ENCODE peak calls at places on chromosomes 5 and 9, in four cellular contexts. W is OCI-LY7, X is GM23338, C is lower lobe of right lung. T is an unnamed sample.

GRCh38 chr9:75088646-75089368 is 493 bp downstream of the OSTF1 start:
- DNase-seq in W (peak; percentile 76), X (peak; percentile 73), C (peak; percentile 87), T (no peak)

GRCh38 chr9:89309608-89310485 is 1.1 kb upstream of the CKS2 start:
- DNase-seq in C (no peak), W (peak; percentile 36), X (peak; percentile 20), T (no peak)

GRCh38 chr5:82405166-82405565 is 127.0 kb upstream of the RPS23 start:
- DNase-seq in C (no peak), W (no peak), X (no peak), T (no peak)

GRCh38 chr9:124660341-124660801 is 110.7 kb downstream of the NR6A1 start:
- DNase-seq in C (no peak), X (peak; percentile 25), W (peak; percentile 16), T (no peak)

GRCh38 chr5:171785517-171785916 is at the start of gene SMIM23:
- DNase-seq in X (no peak), C (no peak), W (no peak), T (no peak)

GRCh38 chr5:38330207-38330606 is 71.8 kb downstream of the EGFLAM start:
- DNase-seq in C (no peak), X (no peak), W (no peak), T (no peak)

GRCh38 chr5:116411101-116411571 is 163.5 kb downstream of the SEMA6A start:
- DNase-seq in C (no peak), W (no peak), X (no peak), T (no peak)

GRCh38 chr9:135307314-135307713 is 172.3 kb upstream of the PPP1R26 start:
- DNase-seq in X (no peak), W (no peak), C (no peak), T (no peak)

GRCh38 chr5:141199359-141200235 is at the start of gene PCDHB11:
- DNase-seq in C (no peak), X (peak; percentile 72), W (peak; percentile 18), T (no peak)

GRCh38 chr5:74659172-74659571 is 18.6 kb upstream of the ENC1 start:
- DNase-seq in X (no peak), W (no peak), C (no peak), T (no peak)

DNA sequence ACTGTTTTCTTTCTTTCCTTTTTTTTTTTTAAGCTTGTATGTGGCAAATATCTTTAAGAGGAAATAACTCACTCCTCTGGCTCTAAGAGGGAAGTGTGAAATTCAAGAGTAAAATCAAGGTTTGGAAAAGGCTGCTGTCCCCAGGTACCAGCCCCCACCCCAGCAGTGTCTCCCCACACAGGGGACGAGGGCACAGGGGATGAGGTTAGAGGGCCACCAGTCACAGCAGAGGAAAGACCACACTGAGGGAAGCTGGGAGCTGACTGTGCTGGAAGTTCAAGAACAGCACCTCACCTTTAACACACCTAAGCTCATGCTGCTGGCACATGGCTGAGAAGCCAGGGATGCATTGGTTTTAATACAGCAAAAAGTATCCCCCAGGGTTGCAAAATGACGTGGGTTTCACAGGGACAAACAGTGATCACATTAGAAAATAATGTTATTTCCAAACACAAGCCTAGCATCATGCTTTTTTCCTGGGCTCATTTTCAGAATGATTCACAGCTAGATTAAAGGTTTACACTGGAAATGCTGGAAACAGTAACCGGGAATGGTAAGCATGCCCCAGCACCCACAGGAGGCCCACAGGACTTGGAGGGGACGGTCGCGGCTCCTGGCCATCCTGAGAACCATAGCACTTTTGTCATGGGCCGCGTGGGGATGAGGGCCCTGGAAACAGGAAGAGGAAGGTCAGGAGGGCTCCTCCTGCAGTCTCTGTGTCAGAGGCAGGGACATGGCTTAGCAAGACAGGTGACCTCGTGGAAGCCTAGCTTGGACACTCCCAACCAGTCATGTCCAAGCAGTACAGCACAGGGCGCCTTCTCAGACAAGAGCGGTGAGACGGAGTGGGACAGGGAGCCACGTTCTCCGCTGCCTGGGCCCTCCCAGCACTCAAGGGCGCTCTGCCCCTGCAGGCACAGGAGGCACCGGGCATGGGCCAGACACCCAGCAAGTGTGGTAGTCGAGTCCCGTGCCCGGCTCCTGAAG is 6.9 kb downstream of the LPCAT1 start:
- DNase-seq in W (no peak), C (peak; percentile 64), X (no peak), T (no peak)
- H3K4me1 ChIP-seq in W (peaks cover 13% of the 10 kb centered on the region), C (peaks cover 61% of the 10 kb centered on the region), X (peaks cover 73% of the 10 kb centered on the region), T (peaks cover 6% of the 10 kb centered on the region)

GRCh38 chr5:122965111-122965510 is 71.4 kb downstream of the PPIC start:
- DNase-seq in W (no peak), X (no peak), C (no peak), T (no peak)

GRCh38 chr5:122967085-122967484 is 69.4 kb downstream of the PPIC start:
- DNase-seq in X (no peak), W (no peak), C (no peak), T (no peak)

GRCh38 chr5:122971333-122971732 is 65.2 kb downstream of the PPIC start:
- DNase-seq in X (no peak), C (no peak), W (no peak), T (no peak)

GRCh38 chr5:122963305-122963704 is 73.2 kb downstream of the PPIC start:
- DNase-seq in W (no peak), X (no peak), C (no peak), T (no peak)

GRCh38 chr5:122967625-122968024 is 68.9 kb downstream of the PPIC start:
- DNase-seq in C (no peak), X (no peak), W (no peak), T (no peak)
- H3K4me3 ChIP-seq in C (no peak overlapping the region), X (no peak overlapping the region), W (no peak overlapping the region), T (no peak overlapping the region)

GRCh38 chr9:136759001-136759400 is 958 bp upstream of the LCN8 start:
- DNase-seq in C (peak; percentile 30), W (no peak), X (no peak), T (no peak)
- H3K4me1 ChIP-seq in C (no peaks in the 10 kb centered on the region), W (no peaks in the 10 kb centered on the region), X (no peaks in the 10 kb centered on the region), T (no peaks in the 10 kb centered on the region)

GRCh38 chr5:139653616-139654015 is 5.5 kb downstream of the CXXC5 start:
- DNase-seq in C (no peak), X (peak; percentile 59), W (peak; percentile 62), T (no peak)

GRCh38 chr5:139652788-139653241 is 4.7 kb downstream of the CXXC5 start:
- DNase-seq in C (no peak), X (no peak), W (peak; percentile 49), T (no peak)

GRCh38 chr5:139655727-139656271 is 7.7 kb downstream of the CXXC5 start:
- DNase-seq in W (no peak), X (peak; percentile 67), C (peak; percentile 75), T (no peak)

GRCh38 chr5:139654875-139655491 is 6.8 kb downstream of the CXXC5 start:
- DNase-seq in W (no peak), C (no peak), X (no peak), T (no peak)

GRCh38 chr5:139654464-139654863 is 6.3 kb downstream of the CXXC5 start:
- DNase-seq in C (no peak), X (no peak), W (peak; percentile 65), T (no peak)
- H3K4me3 ChIP-seq in C (no peak overlapping the region), X (peak overlapping the region; percentile 34), W (peak overlapping the region; percentile 94), T (no peak overlapping the region)

DNA sequence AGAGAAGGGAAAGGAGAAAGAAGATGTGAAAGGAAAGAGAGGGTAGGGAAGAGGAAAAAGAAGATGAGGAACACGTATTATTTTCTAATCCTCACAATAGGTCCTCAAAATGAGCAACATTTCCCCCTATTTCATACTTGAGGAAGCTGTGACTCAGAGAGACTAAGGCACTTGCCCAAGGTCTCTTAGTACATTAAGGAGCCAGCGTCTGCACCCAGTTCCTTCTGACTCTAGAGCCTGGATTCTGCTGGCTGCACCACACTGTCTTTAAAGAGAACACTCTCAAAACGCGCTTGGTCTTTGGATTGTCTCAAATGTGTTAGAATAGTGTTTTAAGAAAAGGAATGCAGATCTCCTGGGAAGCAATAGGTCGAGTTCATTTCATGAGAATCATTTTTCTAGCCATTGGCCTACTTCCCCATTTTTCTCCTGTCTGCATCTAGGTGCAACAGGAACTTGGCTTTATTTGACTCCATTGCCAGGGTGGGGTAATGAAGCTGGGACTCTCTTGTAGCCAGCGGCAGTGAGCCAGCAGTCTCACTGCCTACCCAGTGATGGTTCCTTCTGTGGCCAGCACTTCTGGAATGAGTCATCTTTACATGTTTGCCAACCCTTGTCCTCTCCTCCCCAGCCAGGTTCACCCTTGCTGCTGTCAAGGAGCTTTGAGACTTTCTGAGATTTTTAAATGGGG is 82.6 kb downstream of the DOCK8 start:
- DNase-seq in X (no peak), C (peak; percentile 80), W (peak; percentile 45), T (no peak)
- H3K4me1 ChIP-seq in X (no peaks in the 10 kb centered on the region), C (peaks cover 10% of the 10 kb centered on the region), W (peaks cover 14% of the 10 kb centered on the region), T (peaks cover 5% of the 10 kb centered on the region)

DNA sequence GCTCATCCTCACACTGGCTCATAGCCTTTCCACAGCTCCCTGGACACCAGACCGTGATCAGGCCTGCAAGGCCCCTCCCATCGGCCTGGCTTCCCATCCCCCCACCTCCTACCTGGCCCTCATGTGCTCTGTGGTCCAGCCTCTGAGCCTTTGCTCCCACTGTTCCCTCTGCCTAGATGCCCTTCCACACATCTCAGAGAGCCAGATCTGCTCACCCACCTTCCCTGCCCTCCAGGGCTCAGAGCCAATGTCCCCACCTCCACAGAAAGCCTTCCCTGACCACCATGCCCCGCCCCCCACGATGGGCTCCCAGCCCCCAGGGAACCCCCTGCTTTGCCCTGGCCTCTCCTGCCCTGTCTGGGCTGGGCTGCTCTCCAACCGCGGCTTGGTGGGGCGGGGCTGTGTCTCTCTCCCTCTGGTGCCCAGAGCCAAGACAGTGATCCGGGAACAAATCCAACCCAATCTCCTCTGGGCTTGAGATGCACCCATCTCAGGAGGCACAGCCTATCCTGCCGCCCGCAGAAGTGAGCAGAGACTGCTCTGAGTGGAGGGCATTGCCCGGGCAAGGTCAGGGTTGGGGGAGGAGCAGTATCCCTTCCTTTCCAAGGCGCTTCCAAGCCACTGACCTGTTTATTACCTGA is 1.6 kb downstream of the NINJ1 start:
- DNase-seq in W (no peak), X (peak; percentile 31), C (no peak), T (no peak)
- H3K4me3 ChIP-seq in W (no peak overlapping the region), X (peak overlapping the region; percentile 87), C (peak overlapping the region; percentile 92), T (peak overlapping the region; percentile 94)

GRCh38 chr5:106858616-106859015 is 812.1 kb downstream of the EFNA5 start:
- DNase-seq in W (no peak), X (peak; percentile 19), C (no peak), T (no peak)

GRCh38 chr5:106865279-106865678 is 805.5 kb downstream of the EFNA5 start:
- DNase-seq in X (no peak), W (no peak), C (no peak), T (no peak)

GRCh38 chr5:106860398-106861044 is 810.2 kb downstream of the EFNA5 start:
- DNase-seq in X (no peak), W (no peak), C (no peak), T (no peak)

GRCh38 chr5:106862450-106863193 is 808.1 kb downstream of the EFNA5 start:
- DNase-seq in W (no peak), C (no peak), X (no peak), T (no peak)
- H3K4me1 ChIP-seq in W (no peaks in the 10 kb centered on the region), C (no peaks in the 10 kb centered on the region), X (no peaks in the 10 kb centered on the region), T (no peaks in the 10 kb centered on the region)